ENCODE peak calls at places on chromosomes 1 and 21, in eight cellular contexts. One of them, this sample, is unnamed.

GRCh38 chr1:226974544-226975258 is 34.6 kb downstream of the COQ8A start:
- DNase-seq in thoracic aorta: no peak
- DNase-seq in LoVo: no peak
- DNase-seq in AG08395: no peak
- DNase-seq in iPS-NIHi11: no peak
- DNase-seq in islet precursor cell: peak
- DNase-seq in ELF-1: no peak
- DNase-seq in Karpas-422: no peak
- DNase-seq in this sample: no peak

GRCh38 chr21:41746744-41747006 is 20.2 kb downstream of the RIPK4 start:
- DNase-seq in thoracic aorta: no peak
- DNase-seq in LoVo: no peak
- DNase-seq in AG08395: no peak
- DNase-seq in iPS-NIHi11: no peak
- DNase-seq in islet precursor cell: no peak
- DNase-seq in ELF-1: no peak
- DNase-seq in Karpas-422: no peak
- DNase-seq in this sample: no peak

GRCh38 chr1:88272216-88272615 is 411.9 kb upstream of the PKN2 start:
- DNase-seq in thoracic aorta: no peak
- DNase-seq in LoVo: no peak
- DNase-seq in AG08395: no peak
- DNase-seq in iPS-NIHi11: no peak
- DNase-seq in islet precursor cell: no peak
- DNase-seq in ELF-1: no peak
- DNase-seq in Karpas-422: no peak
- DNase-seq in this sample: no peak

GRCh38 chr21:44927587-44928461 is 7.1 kb upstream of the ITGB2 start:
- DNase-seq in thoracic aorta: no peak
- DNase-seq in LoVo: peak
- DNase-seq in AG08395: peak
- DNase-seq in iPS-NIHi11: no peak
- DNase-seq in islet precursor cell: peak
- DNase-seq in ELF-1: peak
- DNase-seq in Karpas-422: peak
- DNase-seq in this sample: peak

GRCh38 chr1:209076688-209077087 is 506.8 kb upstream of the CAMK1G start:
- DNase-seq in thoracic aorta: no peak
- DNase-seq in LoVo: no peak
- DNase-seq in AG08395: no peak
- DNase-seq in iPS-NIHi11: peak
- DNase-seq in islet precursor cell: no peak
- DNase-seq in ELF-1: peak
- DNase-seq in Karpas-422: peak
- DNase-seq in this sample: no peak

GRCh38 chr21:42149656-42150457 is 69.1 kb upstream of the ABCG1 start:
- DNase-seq in thoracic aorta: no peak
- DNase-seq in LoVo: no peak
- DNase-seq in AG08395: no peak
- DNase-seq in iPS-NIHi11: no peak
- DNase-seq in islet precursor cell: no peak
- DNase-seq in ELF-1: no peak
- DNase-seq in Karpas-422: no peak
- DNase-seq in this sample: no peak

GRCh38 chr1:221940631-221941030 is 198.7 kb upstream of the DUSP10 start:
- DNase-seq in thoracic aorta: no peak
- DNase-seq in LoVo: no peak
- DNase-seq in AG08395: no peak
- DNase-seq in iPS-NIHi11: no peak
- DNase-seq in islet precursor cell: no peak
- DNase-seq in ELF-1: no peak
- DNase-seq in Karpas-422: no peak
- DNase-seq in this sample: no peak

GRCh38 chr1:209435654-209436566 is 147.6 kb upstream of the CAMK1G start:
- DNase-seq in thoracic aorta: no peak
- DNase-seq in LoVo: peak
- DNase-seq in AG08395: peak
- DNase-seq in iPS-NIHi11: peak
- DNase-seq in islet precursor cell: peak
- DNase-seq in ELF-1: peak
- DNase-seq in Karpas-422: peak
- DNase-seq in this sample: peak

GRCh38 chr1:65791860-65792670 is 630 bp upstream of the PDE4B start:
- DNase-seq in thoracic aorta: no peak
- DNase-seq in LoVo: no peak
- DNase-seq in AG08395: peak
- DNase-seq in iPS-NIHi11: peak
- DNase-seq in islet precursor cell: peak
- DNase-seq in ELF-1: peak
- DNase-seq in Karpas-422: no peak
- DNase-seq in this sample: no peak